ENCODE peak calls at places on chromosomes 4 and X, in six cellular contexts. K, J, U, G, Z and W are unnamed samples.

GRCh38 chrX:127708155-127708554 is 344.0 kb downstream of the ACTRT1 start:
- DNase-seq in K (no peak), J (no peak), U (no peak), G (no peak), Z (no peak), W (no peak)

GRCh38 chr4:102616661-102617060 is 115.5 kb downstream of the NFKB1 start:
- DNase-seq in K (no peak), J (no peak), U (no peak), G (no peak), Z (no peak), W (no peak)

GRCh38 chr4:158856852-158857251 is 88.0 kb downstream of the FNIP2 start:
- DNase-seq in K (no peak), J (no peak), U (no peak), G (peak; percentile 76), Z (peak; percentile 72), W (no peak)

GRCh38 chrX:7216981-7217587 is 69.1 kb upstream of the PUDP start:
- DNase-seq in K (no peak), J (no peak), U (peak; percentile 31), G (no peak), Z (no peak), W (no peak)

GRCh38 chr4:140720387-140721087 is 35.6 kb downstream of the TBC1D9 start:
- DNase-seq in K (no peak), J (no peak), U (peak; percentile 58), G (no peak), Z (no peak), W (no peak)

GRCh38 chr4:112766422-112766821 is 129.5 kb downstream of the LARP7 start:
- DNase-seq in K (no peak), J (no peak), U (peak; percentile 28), G (peak; percentile 58), Z (peak; percentile 80), W (no peak)

GRCh38 chrX:98371994-98372393 is 1488.3 kb downstream of the RPA4 start:
- DNase-seq in K (no peak), J (no peak), U (no peak), G (no peak), Z (no peak), W (no peak)

GRCh38 chr4:108047199-108047598 is 57.5 kb downstream of the HADH start:
- DNase-seq in K (no peak), J (no peak), U (no peak), G (no peak), Z (no peak), W (no peak)

GRCh38 chr4:16016536-16016935 is 53.6 kb upstream of the FGFBP2 start:
- DNase-seq in K (no peak), J (no peak), U (no peak), G (no peak), Z (no peak), W (no peak)

GRCh38 chr4:2334826-2335728 is 73.2 kb upstream of the MXD4 start:
- DNase-seq in K (no peak), J (no peak), U (no peak), G (no peak), Z (no peak), W (no peak)

GRCh38 chr4:1191621-1192020 is 19.2 kb upstream of the SPON2 start:
- DNase-seq in K (no peak), J (no peak), U (no peak), G (no peak), Z (no peak), W (peak; percentile 35)

GRCh38 chr4:96164814-96165351 is 325.0 kb downstream of the PDHA2 start:
- DNase-seq in K (no peak), J (no peak), U (peak; percentile 16), G (peak; percentile 32), Z (peak; percentile 90), W (no peak)

GRCh38 chrX:21973321-21974010 is 33.0 kb downstream of the SMS start:
- DNase-seq in K (no peak), J (no peak), U (peak; percentile 45), G (no peak), Z (no peak), W (no peak)

GRCh38 chrX:110003167-110004156 is 548 bp downstream of the TMEM164 start:
- DNase-seq in K (peak; percentile 19), J (peak; percentile 18), U (no peak), G (peak; percentile 25), Z (peak; percentile 46), W (peak; percentile 18)

GRCh38 chr4:141548791-141549190 is 87.6 kb upstream of the IL15 start:
- DNase-seq in K (no peak), J (no peak), U (no peak), G (no peak), Z (peak; percentile 57), W (no peak)

GRCh38 chr4:150789864-150790263 is 207.9 kb downstream of the MAB21L2 start:
- DNase-seq in K (no peak), J (no peak), U (no peak), G (no peak), Z (no peak), W (no peak)

GRCh38 chr4:77040265-77040664 is 35.5 kb downstream of the CCNI start:
- DNase-seq in K (no peak), J (no peak), U (no peak), G (peak; percentile 67), Z (peak; percentile 70), W (no peak)

GRCh38 chr4:101014417-101014816 is 332.9 kb downstream of the PPP3CA start:
- DNase-seq in K (no peak), J (no peak), U (no peak), G (no peak), Z (no peak), W (no peak)

GRCh38 chr4:38145741-38146140 is 185.5 kb downstream of the PTTG2 start:
- DNase-seq in K (no peak), J (no peak), U (peak; percentile 48), G (peak; percentile 96), Z (peak; percentile 55), W (no peak)

GRCh38 chrX:1196436-1196835 is 16.0 kb downstream of the CRLF2 start:
- DNase-seq in K (no peak), J (no peak), U (no peak), G (no peak), Z (no peak), W (no peak)

GRCh38 chrX:116272881-116273280 is 102.3 kb downstream of the AGTR2 start:
- DNase-seq in K (no peak), J (no peak), U (no peak), G (peak; percentile 25), Z (no peak), W (no peak)

GRCh38 chrX:46326161-46326560 is 219.1 kb downstream of the ZNF674 start:
- DNase-seq in K (no peak), J (no peak), U (no peak), G (peak; percentile 30), Z (peak; percentile 40), W (no peak)

GRCh38 chrX:119190736-119191282 is 45.3 kb upstream of the PGRMC1 start:
- DNase-seq in K (no peak), J (no peak), U (no peak), G (peak; percentile 65), Z (peak; percentile 28), W (no peak)

GRCh38 chrX:123899701-123900100 is 39.8 kb downstream of the XIAP start:
- DNase-seq in K (no peak), J (no peak), U (no peak), G (peak; percentile 30), Z (peak; percentile 8), W (no peak)

GRCh38 chrX:28229217-28229616 is 248.0 kb upstream of the DCAF8L1 start:
- DNase-seq in K (no peak), J (no peak), U (no peak), G (no peak), Z (no peak), W (no peak)

GRCh38 chr4:87299898-87300297 is 22.8 kb downstream of the HSD17B13 start:
- DNase-seq in K (no peak), J (no peak), U (no peak), G (no peak), Z (no peak), W (no peak)

GRCh38 chr4:87298362-87298761 is 24.3 kb downstream of the HSD17B13 start:
- DNase-seq in K (no peak), J (no peak), U (no peak), G (no peak), Z (no peak), W (no peak)
- H3K4me3 ChIP-seq in K (no peak overlapping the region), J (no peak overlapping the region), U (no peak overlapping the region), G (no peak overlapping the region), Z (no peak overlapping the region), W (no peak overlapping the region)

DNA sequence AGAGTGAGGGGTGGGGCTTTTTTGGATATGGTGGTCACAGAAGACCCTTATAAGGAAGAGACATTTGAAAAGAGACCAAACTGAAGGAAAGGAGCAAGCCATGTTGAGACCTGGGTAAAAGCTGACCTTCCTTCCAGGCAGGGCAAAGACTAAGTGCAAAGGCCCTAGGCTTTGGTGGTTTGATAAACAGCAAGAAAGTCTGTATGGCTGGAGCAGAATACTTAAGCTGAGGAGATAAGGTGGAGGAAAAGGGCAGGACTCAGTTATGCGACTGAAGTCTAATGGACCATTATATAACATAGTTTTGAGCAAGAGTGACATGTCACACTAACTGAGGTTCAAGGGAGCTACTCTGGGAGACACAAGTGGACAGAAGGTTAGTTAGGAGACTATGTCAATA is 20.0 kb downstream of the SH3RF1 start:
- DNase-seq in K (no peak), J (no peak), U (no peak), G (no peak), Z (no peak), W (no peak)
- H3K4me3 ChIP-seq in K (no peak overlapping the region), J (no peak overlapping the region), U (no peak overlapping the region), G (no peak overlapping the region), Z (no peak overlapping the region), W (no peak overlapping the region)

GRCh38 chrX:152899111-152899873 is 1.4 kb downstream of the ZNF185 start:
- DNase-seq in K (no peak), J (no peak), U (no peak), G (no peak), Z (no peak), W (no peak)

GRCh38 chrX:152896450-152896849 is 1.4 kb upstream of the ZNF185 start:
- DNase-seq in K (no peak), J (no peak), U (no peak), G (peak; percentile 22), Z (no peak), W (no peak)

GRCh38 chrX:152899874-152900719 is 2.2 kb downstream of the ZNF185 start:
- DNase-seq in K (no peak), J (no peak), U (no peak), G (no peak), Z (no peak), W (no peak)

GRCh38 chrX:152897216-152898144 is at the start of gene ZNF185:
- DNase-seq in K (no peak), J (no peak), U (peak; percentile 21), G (no peak), Z (peak; percentile 22), W (peak; percentile 39)

GRCh38 chrX:152898442-152898841 is 575 bp downstream of the ZNF185 start:
- DNase-seq in K (no peak), J (no peak), U (no peak), G (no peak), Z (no peak), W (no peak)
- H3K4me3 ChIP-seq in K (no peak overlapping the region), J (peak overlapping the region; percentile 58), U (peak overlapping the region; percentile 74), G (peak overlapping the region; percentile 6), Z (no peak overlapping the region), W (no peak overlapping the region)

DNA sequence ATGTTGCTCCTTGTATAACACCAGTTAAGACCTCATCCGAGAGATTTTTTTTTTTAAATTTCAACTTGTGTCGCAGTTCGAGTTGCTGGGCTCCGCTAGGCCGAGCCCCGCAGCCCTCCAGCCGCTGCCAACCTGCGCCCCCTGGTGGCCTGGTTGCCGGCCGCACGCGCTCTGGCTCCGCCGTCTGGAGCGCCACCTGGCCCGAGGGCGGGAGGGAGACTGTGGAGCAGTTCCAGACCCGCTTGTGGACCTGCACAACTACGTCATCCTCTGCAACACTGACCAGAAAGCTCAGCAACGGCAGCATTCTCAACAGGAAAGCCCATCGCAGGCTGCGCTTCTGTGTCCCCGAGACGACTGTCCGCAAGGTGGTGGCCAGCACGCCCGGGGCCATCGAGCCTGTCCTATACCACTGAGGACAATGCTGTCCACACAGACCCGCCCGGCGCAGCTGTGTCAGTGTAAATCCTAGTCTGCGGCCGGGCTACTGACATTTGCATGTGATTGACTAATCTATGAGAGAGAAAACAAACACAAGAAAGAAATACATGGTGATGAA is 39.1 kb downstream of the ARL9 start:
- DNase-seq in K (peak; percentile 77), J (peak; percentile 87), U (peak; percentile 83), G (peak; percentile 70), Z (peak; percentile 92), W (peak; percentile 93)
- H3K4me3 ChIP-seq in K (peak overlapping the region; percentile 38), J (peak overlapping the region; percentile 62), U (no peak overlapping the region), G (peak overlapping the region; percentile 52), Z (peak overlapping the region; percentile 74), W (peak overlapping the region; percentile 35)